ENCODE peak calls at places on chromosomes 4 and X, in eight cellular contexts. M is GM23338, C is HCT116, P is neural progenitor cell, I is OCI-LY7, E is MM.1S, T is hepatocyte, O is PC-3. N is an unnamed sample.

GRCh38 chr4:27181672-27182071 is 321.0 kb downstream of the STIM2 start:
- DNase-seq in O (no peak), E (no peak), I (no peak), T (peak), C (no peak), M (no peak), P (no peak), N (no peak)

GRCh38 chrX:13520931-13521330 is 48.5 kb upstream of the EGFL6 start:
- DNase-seq in O (no peak), M (no peak), I (no peak), E (no peak), T (no peak), C (no peak), P (no peak), N (peak)

GRCh38 chr4:164204434-164204833 is 549.5 kb upstream of the SMIM31 start:
- DNase-seq in M (peak), C (peak), E (no peak), I (no peak), T (peak), P (no peak), O (peak), N (peak)

GRCh38 chrX:37817176-37817575 is 30.2 kb downstream of the DYNLT3 start:
- DNase-seq in C (no peak), P (no peak), T (no peak), O (no peak), I (peak), E (no peak), M (no peak), N (no peak)

GRCh38 chr4:168711197-168712120 is 214.6 kb downstream of the PALLD start:
- DNase-seq in C (no peak), E (no peak), P (no peak), O (no peak), M (no peak), T (no peak), I (no peak), N (peak)

GRCh38 chrX:149470960-149471359 is 34.1 kb downstream of the IDS start:
- DNase-seq in E (peak), C (peak), T (peak), M (peak), P (peak), I (peak), O (peak), N (peak)

GRCh38 chr4:77821775-77822174 is 2.6 kb upstream of the CNOT6L start:
- DNase-seq in O (no peak), M (no peak), I (peak), E (peak), T (no peak), C (no peak), P (no peak), N (no peak)

GRCh38 chr4:87934157-87934704 is 41.3 kb upstream of the SPP1 start:
- DNase-seq in I (no peak), P (no peak), E (no peak), T (no peak), O (no peak), M (no peak), C (no peak), N (no peak)

GRCh38 chr4:165013691-165014090 is 18.1 kb upstream of the TRIM60 start:
- DNase-seq in T (no peak), I (no peak), C (no peak), M (no peak), E (no peak), O (no peak), P (no peak), N (no peak)

GRCh38 chrX:133513116-133513515 is 97.8 kb upstream of the GPC4 start:
- DNase-seq in P (no peak), M (no peak), C (no peak), O (no peak), E (no peak), T (no peak), I (no peak), N (no peak)

GRCh38 chr4:187304131-187304530 is 580.5 kb upstream of the FAT1 start:
- DNase-seq in E (no peak), T (no peak), O (no peak), C (no peak), I (no peak), P (peak), M (peak), N (no peak)

GRCh38 chr4:147014946-147015345 is 69.3 kb upstream of the TTC29 start:
- DNase-seq in P (no peak), O (no peak), C (no peak), M (no peak), T (no peak), I (no peak), E (no peak), N (no peak)

GRCh38 chr4:147110968-147111367 is 165.3 kb upstream of the TTC29 start:
- DNase-seq in T (peak), P (no peak), E (no peak), M (no peak), I (no peak), O (peak), C (no peak), N (peak)

DNA sequence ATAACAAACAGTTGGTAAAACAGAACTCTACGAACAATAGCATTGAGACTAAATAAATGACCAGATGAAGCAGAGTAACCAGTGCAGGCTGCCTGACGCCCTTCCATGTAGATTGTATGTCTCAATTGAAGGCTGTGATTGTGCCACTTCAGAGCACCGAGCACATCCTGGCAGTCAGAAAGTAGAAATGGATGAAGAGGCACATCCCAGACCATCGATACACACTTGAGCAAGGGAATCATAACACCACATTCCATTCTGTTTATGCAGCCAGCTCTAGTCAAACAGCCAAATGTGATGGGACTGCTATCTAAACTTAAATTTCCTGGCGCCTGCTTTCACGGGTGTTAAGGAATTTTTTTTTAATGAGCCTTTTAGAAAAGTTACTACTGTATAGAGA is 84.5 kb downstream of the PPARGC1A start:
- DNase-seq in T (no peak), C (no peak), I (no peak), M (no peak), P (no peak), E (no peak), O (no peak), N (no peak)
- TF ChIP-seq EZH2phosphoT487 in T (no peak), C (no peak), I (no peak), M (no peak), P (no peak), E (no peak), O (no peak), N (no peak)

GRCh38 chrX:10617186-10617963 is 3.0 kb downstream of the MID1 start:
- DNase-seq in P (peak), E (no peak), I (no peak), T (no peak), C (no peak), O (peak), M (peak), N (no peak)
- H3K4me3 ChIP-seq in P (peak), E (no peak), I (no peak), T (no peak), C (peak), O (peak), M (peak), N (peak)

DNA sequence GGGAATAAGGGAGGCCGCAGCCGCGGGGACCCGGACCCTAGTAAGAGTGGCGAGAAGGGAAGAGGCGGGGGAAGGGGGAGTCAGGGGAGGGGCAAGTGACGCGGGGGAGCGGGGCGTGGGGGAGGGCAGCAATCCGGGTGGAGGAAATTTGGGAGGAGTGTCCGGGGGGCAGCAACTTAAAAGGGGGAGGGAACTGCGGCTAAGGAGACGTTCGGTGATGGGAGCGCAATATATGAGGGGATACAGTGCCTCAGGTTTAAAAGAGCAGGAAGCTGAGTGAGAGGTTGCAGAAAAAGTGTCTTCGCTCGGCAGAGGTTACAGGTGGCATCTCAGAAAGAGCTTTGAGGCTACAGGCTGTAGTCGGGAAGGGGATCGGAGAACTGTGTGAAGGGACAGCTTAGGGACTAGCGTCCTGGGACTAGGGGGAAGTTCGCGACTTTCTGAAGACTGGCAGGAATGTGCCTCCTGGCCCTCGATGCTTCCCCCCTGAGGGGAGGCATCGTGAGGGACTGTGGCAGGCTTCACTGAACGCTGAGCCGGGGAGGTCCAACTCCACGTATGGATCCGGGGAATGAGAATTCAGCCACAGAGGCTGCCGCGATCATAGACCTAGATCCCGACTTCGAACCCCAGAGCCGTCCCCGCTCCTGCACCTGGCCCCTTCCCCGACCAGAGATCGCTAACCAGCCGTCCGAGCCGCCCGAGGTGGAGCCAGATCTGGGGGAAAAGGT is 485 bp downstream of the FOXO4 start:
- DNase-seq in C (peak), M (no peak), P (peak), I (no peak), O (peak), T (no peak), E (no peak), N (peak)
- TF ChIP-seq EZH2phosphoT487 in C (no peak), M (no peak), P (no peak), I (no peak), O (no peak), T (no peak), E (no peak), N (no peak)

DNA sequence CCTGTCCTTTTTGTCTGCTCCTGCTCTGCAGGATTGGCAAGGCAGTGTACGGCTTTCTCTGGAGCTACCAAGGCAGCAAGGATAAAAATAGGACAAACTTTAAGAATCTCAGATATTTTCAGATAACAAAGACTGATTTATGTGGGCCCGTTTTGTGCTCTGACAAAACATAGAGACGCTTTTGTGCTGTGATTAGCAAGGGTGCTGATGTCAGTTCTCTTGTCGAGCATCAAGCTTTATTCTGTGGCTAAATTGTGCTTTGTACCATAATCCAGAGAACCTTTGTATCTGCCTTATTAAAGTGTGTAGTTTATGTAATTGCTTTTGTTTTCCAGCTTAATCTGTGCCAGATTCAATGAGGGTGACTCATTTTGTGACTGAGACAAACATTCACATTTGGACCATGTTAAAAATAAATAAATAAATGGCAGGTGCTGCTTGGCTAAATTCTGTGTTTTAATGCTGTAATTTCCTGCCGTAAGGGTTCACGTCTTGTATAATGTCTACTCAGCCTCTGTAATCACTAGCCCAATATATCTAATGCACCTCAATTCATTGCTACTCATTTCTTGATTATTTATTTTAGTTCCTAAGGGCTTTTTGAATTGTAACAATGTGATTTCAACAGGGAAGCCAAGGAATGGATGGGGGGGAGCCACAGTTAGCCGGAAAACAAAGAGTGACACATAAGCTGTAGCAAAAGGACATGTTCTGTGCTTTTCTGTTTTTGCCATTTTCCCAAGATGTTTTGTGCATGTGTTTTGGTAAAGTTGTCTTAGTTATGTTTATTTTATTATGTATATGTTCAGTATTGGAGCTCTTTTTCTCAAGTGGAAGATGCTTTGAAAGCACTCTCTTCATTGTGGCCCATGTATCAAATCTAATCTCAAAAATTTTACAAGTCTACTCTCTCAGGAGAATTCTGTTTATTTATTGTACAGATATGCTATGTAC is 75.1 kb downstream of the GAB1 start:
- DNase-seq in I (peak), M (no peak), C (no peak), T (no peak), O (no peak), E (no peak), P (peak), N (peak)
- H3K4me3 ChIP-seq in I (peak), M (no peak), C (no peak), T (no peak), O (no peak), E (no peak), P (no peak), N (no peak)

N was measured in GM23248.